ENCODE peak calls at places on chromosomes 3 and 15, in nine cellular contexts. C, A, S, X, E, H, M, T and I are unnamed samples.

GRCh38 chr15:75672111-75672602 is 24.4 kb downstream of the SNX33 start:
- DNase-seq in C (no peak), A (no peak), S (no peak), X (no peak), E (no peak), H (no peak), M (no peak), T (no peak), I (no peak)

GRCh38 chr3:141412087-141412935 is 44.0 kb downstream of the ZBTB38 start:
- DNase-seq in C (peak), A (peak), S (peak), X (peak), E (peak), H (peak), M (peak), T (peak), I (no peak)

GRCh38 chr3:179973931-179974361 is 62.8 kb downstream of the PEX5L start:
- DNase-seq in C (no peak), A (peak), S (no peak), X (no peak), E (no peak), H (no peak), M (no peak), T (no peak), I (no peak)

GRCh38 chr15:101554115-101554915 is 64.8 kb upstream of the PCSK6 start:
- DNase-seq in C (no peak), A (no peak), S (no peak), X (no peak), E (no peak), H (no peak), M (no peak), T (no peak), I (no peak)

GRCh38 chr3:21392521-21392920 is 358.5 kb downstream of the ZNF385D start:
- DNase-seq in C (no peak), A (no peak), S (no peak), X (no peak), E (no peak), H (no peak), M (no peak), T (no peak), I (no peak)

GRCh38 chr15:90558182-90558581 is 28.5 kb downstream of the CRTC3 start:
- DNase-seq in C (no peak), A (no peak), S (no peak), X (no peak), E (no peak), H (no peak), M (no peak), T (no peak), I (no peak)

GRCh38 chr3:128178782-128179473 is 25.6 kb downstream of the EEFSEC start:
- DNase-seq in C (no peak), A (no peak), S (no peak), X (no peak), E (no peak), H (no peak), M (no peak), T (no peak), I (no peak)

GRCh38 chr3:120033594-120033993 is 60.7 kb downstream of the GSK3B start:
- DNase-seq in C (no peak), A (no peak), S (no peak), X (no peak), E (no peak), H (no peak), M (no peak), T (no peak), I (no peak)

GRCh38 chr3:194269610-194270145 is 81.5 kb downstream of the CPN2 start:
- DNase-seq in C (no peak), A (peak), S (no peak), X (no peak), E (no peak), H (no peak), M (no peak), T (no peak), I (peak)

GRCh38 chr3:141311170-141311495 is 57.2 kb upstream of the ZBTB38 start:
- DNase-seq in C (no peak), A (no peak), S (no peak), X (no peak), E (no peak), H (no peak), M (no peak), T (no peak), I (no peak)

GRCh38 chr3:9809615-9810356 is at the start of gene TTLL3:
- DNase-seq in C (peak), A (peak), S (peak), X (peak), E (no peak), H (peak), M (no peak), T (peak), I (peak)

GRCh38 chr15:86183765-86184491 is 104.3 kb downstream of the AGBL1 start:
- DNase-seq in C (no peak), A (no peak), S (no peak), X (no peak), E (no peak), H (no peak), M (no peak), T (no peak), I (no peak)

GRCh38 chr3:142117052-142117451 is 32.3 kb downstream of the TFDP2 start:
- DNase-seq in C (no peak), A (no peak), S (no peak), X (no peak), E (no peak), H (no peak), M (peak), T (no peak), I (no peak)

GRCh38 chr3:85259748-85260147 is 301.0 kb downstream of the CADM2 start:
- DNase-seq in C (no peak), A (no peak), S (no peak), X (no peak), E (no peak), H (no peak), M (no peak), T (no peak), I (no peak)

GRCh38 chr3:171385086-171385485 is 75.1 kb downstream of the TNIK start:
- DNase-seq in C (no peak), A (no peak), S (no peak), X (no peak), E (no peak), H (no peak), M (no peak), T (no peak), I (no peak)

GRCh38 chr3:64161481-64161952 is 63.7 kb downstream of the PRICKLE2 start:
- DNase-seq in C (no peak), A (no peak), S (no peak), X (no peak), E (no peak), H (no peak), M (peak), T (no peak), I (no peak)

GRCh38 chr15:78752492-78753358 is 58.5 kb downstream of the ADAMTS7 start:
- DNase-seq in C (no peak), A (no peak), S (no peak), X (no peak), E (no peak), H (no peak), M (no peak), T (no peak), I (peak)

GRCh38 chr3:114745322-114746240 is 401.5 kb downstream of the ZBTB20 start:
- DNase-seq in C (no peak), A (peak), S (no peak), X (no peak), E (no peak), H (no peak), M (peak), T (no peak), I (no peak)

GRCh38 chr3:116785226-116785625 is 75.6 kb downstream of the TUSC7 start:
- DNase-seq in C (no peak), A (no peak), S (no peak), X (no peak), E (no peak), H (no peak), M (no peak), T (no peak), I (no peak)

GRCh38 chr15:28887344-28888174 is 1.8 kb downstream of the APBA2 start:
- DNase-seq in C (no peak), A (no peak), S (no peak), X (no peak), E (no peak), H (no peak), M (no peak), T (no peak), I (no peak)

GRCh38 chr3:38115645-38116427 is 21.1 kb downstream of the ACAA1 start:
- DNase-seq in C (no peak), A (no peak), S (no peak), X (no peak), E (no peak), H (no peak), M (no peak), T (no peak), I (no peak)

GRCh38 chr3:36957862-36958686 is 13.2 kb upstream of the TRANK1 start:
- DNase-seq in C (no peak), A (peak), S (no peak), X (no peak), E (no peak), H (no peak), M (peak), T (no peak), I (peak)

GRCh38 chr3:11367116-11367781 is 95.1 kb downstream of the ATG7 start:
- DNase-seq in C (no peak), A (peak), S (no peak), X (no peak), E (no peak), H (no peak), M (no peak), T (no peak), I (peak)

GRCh38 chr15:28943146-28943545 is 57.4 kb downstream of the APBA2 start:
- DNase-seq in C (no peak), A (no peak), S (no peak), X (no peak), E (no peak), H (no peak), M (no peak), T (no peak), I (peak)

GRCh38 chr3:15241341-15241740 is 35.3 kb downstream of the CAPN7 start:
- DNase-seq in C (peak), A (peak), S (peak), X (peak), E (no peak), H (no peak), M (peak), T (peak), I (peak)

GRCh38 chr3:85576091-85576690 is 617.4 kb downstream of the CADM2 start:
- DNase-seq in C (peak), A (peak), S (peak), X (no peak), E (peak), H (peak), M (peak), T (peak), I (no peak)

GRCh38 chr3:126357299-126358037 is at the start of gene KLF15:
- DNase-seq in C (peak), A (peak), S (peak), X (peak), E (no peak), H (peak), M (peak), T (peak), I (peak)

GRCh38 chr3:107880702-107881101 is 210.1 kb downstream of the CD47 start:
- DNase-seq in C (no peak), A (no peak), S (no peak), X (no peak), E (no peak), H (no peak), M (no peak), T (no peak), I (no peak)

GRCh38 chr3:194395767-194396527 is 3.1 kb downstream of the GP5 start:
- DNase-seq in C (peak), A (no peak), S (peak), X (no peak), E (no peak), H (peak), M (no peak), T (peak), I (peak)

GRCh38 chr15:67135494-67135893 is 70.1 kb downstream of the SMAD3 start:
- DNase-seq in C (no peak), A (peak), S (no peak), X (no peak), E (no peak), H (no peak), M (no peak), T (no peak), I (no peak)

GRCh38 chr15:27589260-27589659 is 509.9 kb downstream of the OCA2 start:
- DNase-seq in C (no peak), A (no peak), S (no peak), X (no peak), E (no peak), H (no peak), M (no peak), T (no peak), I (no peak)

GRCh38 chr3:177427540-177427939 is 230.3 kb upstream of the TBL1XR1 start:
- DNase-seq in C (no peak), A (peak), S (no peak), X (no peak), E (no peak), H (no peak), M (peak), T (no peak), I (no peak)

GRCh38 chr3:136277634-136278033 is 27.5 kb downstream of the PCCB start:
- DNase-seq in C (no peak), A (no peak), S (no peak), X (no peak), E (no peak), H (no peak), M (no peak), T (no peak), I (no peak)

GRCh38 chr3:33883538-33884203 is 85.2 kb downstream of the PDCD6IP start:
- DNase-seq in C (no peak), A (peak), S (peak), X (no peak), E (peak), H (no peak), M (no peak), T (peak), I (no peak)

GRCh38 chr3:175207361-175207760 is 348.2 kb downstream of the NAALADL2 start:
- DNase-seq in C (no peak), A (peak), S (no peak), X (no peak), E (no peak), H (no peak), M (no peak), T (no peak), I (no peak)